ENCODE peak calls at places on chromosomes 5 and 9, in ten cellular contexts. One of them, this sample, is unnamed.

GRCh38 chr9:123796073-123796472 is 133.9 kb downstream of the DENND1A start:
- DNase-seq in heart right ventricle: no peak
- DNase-seq in upper lobe of right lung: no peak
- DNase-seq in IMR-90: no peak
- DNase-seq in SK-N-SH: no peak
- DNase-seq in spleen: no peak
- DNase-seq in dorsolateral prefrontal cortex: no peak
- DNase-seq in CD4-positive, alpha-beta T cell: no peak
- DNase-seq in body of pancreas: no peak
- DNase-seq in neural progenitor cell: no peak
- DNase-seq in this sample: no peak

GRCh38 chr9:5908918-5909317 is 18.2 kb downstream of the MLANA start:
- DNase-seq in heart right ventricle: no peak
- DNase-seq in upper lobe of right lung: no peak
- DNase-seq in IMR-90: no peak
- DNase-seq in SK-N-SH: no peak
- DNase-seq in spleen: no peak
- DNase-seq in dorsolateral prefrontal cortex: no peak
- DNase-seq in CD4-positive, alpha-beta T cell: no peak
- DNase-seq in body of pancreas: no peak
- DNase-seq in neural progenitor cell: no peak
- DNase-seq in this sample: no peak

GRCh38 chr5:177085985-177086917 is at the start of gene FGFR4:
- DNase-seq in heart right ventricle: peak
- DNase-seq in upper lobe of right lung: peak
- DNase-seq in IMR-90: peak
- DNase-seq in SK-N-SH: peak
- DNase-seq in spleen: peak
- DNase-seq in dorsolateral prefrontal cortex: no peak
- DNase-seq in CD4-positive, alpha-beta T cell: peak
- DNase-seq in body of pancreas: peak
- DNase-seq in neural progenitor cell: peak
- DNase-seq in this sample: peak

GRCh38 chr9:95057121-95057520 is 260.4 kb downstream of the FANCC start:
- DNase-seq in heart right ventricle: no peak
- DNase-seq in upper lobe of right lung: no peak
- DNase-seq in IMR-90: peak
- DNase-seq in SK-N-SH: peak
- DNase-seq in spleen: no peak
- DNase-seq in dorsolateral prefrontal cortex: no peak
- DNase-seq in CD4-positive, alpha-beta T cell: no peak
- DNase-seq in body of pancreas: no peak
- DNase-seq in neural progenitor cell: no peak
- DNase-seq in this sample: no peak

GRCh38 chr9:16179566-16179965 is 626.7 kb downstream of the CCDC171 start:
- DNase-seq in heart right ventricle: no peak
- DNase-seq in upper lobe of right lung: no peak
- DNase-seq in IMR-90: no peak
- DNase-seq in SK-N-SH: no peak
- DNase-seq in spleen: no peak
- DNase-seq in dorsolateral prefrontal cortex: no peak
- DNase-seq in CD4-positive, alpha-beta T cell: no peak
- DNase-seq in body of pancreas: no peak
- DNase-seq in neural progenitor cell: no peak
- DNase-seq in this sample: no peak

GRCh38 chr5:30505014-30505886 is 688.2 kb upstream of the CDH6 start:
- DNase-seq in heart right ventricle: no peak
- DNase-seq in upper lobe of right lung: no peak
- DNase-seq in IMR-90: peak
- DNase-seq in SK-N-SH: no peak
- DNase-seq in spleen: no peak
- DNase-seq in dorsolateral prefrontal cortex: no peak
- DNase-seq in CD4-positive, alpha-beta T cell: no peak
- DNase-seq in body of pancreas: no peak
- DNase-seq in neural progenitor cell: peak
- DNase-seq in this sample: peak

GRCh38 chr9:118652935-118653334 is 716.3 kb downstream of the BRINP1 start:
- DNase-seq in heart right ventricle: no peak
- DNase-seq in upper lobe of right lung: no peak
- DNase-seq in IMR-90: no peak
- DNase-seq in SK-N-SH: no peak
- DNase-seq in spleen: no peak
- DNase-seq in dorsolateral prefrontal cortex: no peak
- DNase-seq in CD4-positive, alpha-beta T cell: no peak
- DNase-seq in body of pancreas: no peak
- DNase-seq in neural progenitor cell: no peak
- DNase-seq in this sample: no peak

GRCh38 chr9:126703330-126704156 is 89.8 kb downstream of the LMX1B start:
- DNase-seq in heart right ventricle: no peak
- DNase-seq in upper lobe of right lung: peak
- DNase-seq in IMR-90: no peak
- DNase-seq in SK-N-SH: peak
- DNase-seq in spleen: peak
- DNase-seq in dorsolateral prefrontal cortex: peak
- DNase-seq in CD4-positive, alpha-beta T cell: peak
- DNase-seq in body of pancreas: no peak
- DNase-seq in neural progenitor cell: peak
- DNase-seq in this sample: no peak

GRCh38 chr9:101486693-101487442 is 46.8 kb upstream of the RNF20 start:
- DNase-seq in heart right ventricle: peak
- DNase-seq in upper lobe of right lung: peak
- DNase-seq in IMR-90: peak
- DNase-seq in SK-N-SH: peak
- DNase-seq in spleen: peak
- DNase-seq in dorsolateral prefrontal cortex: peak
- DNase-seq in CD4-positive, alpha-beta T cell: no peak
- DNase-seq in body of pancreas: peak
- DNase-seq in neural progenitor cell: peak
- DNase-seq in this sample: peak

GRCh38 chr9:117734523-117735314 is 30.5 kb downstream of the TLR4 start:
- DNase-seq in heart right ventricle: no peak
- DNase-seq in upper lobe of right lung: no peak
- DNase-seq in IMR-90: no peak
- DNase-seq in SK-N-SH: no peak
- DNase-seq in spleen: no peak
- DNase-seq in dorsolateral prefrontal cortex: no peak
- DNase-seq in CD4-positive, alpha-beta T cell: no peak
- DNase-seq in body of pancreas: no peak
- DNase-seq in neural progenitor cell: no peak
- DNase-seq in this sample: no peak

GRCh38 chr5:170184007-170184687 is 48.6 kb upstream of the C5orf58 start:
- DNase-seq in heart right ventricle: peak
- DNase-seq in upper lobe of right lung: peak
- DNase-seq in IMR-90: peak
- DNase-seq in SK-N-SH: peak
- DNase-seq in spleen: peak
- DNase-seq in dorsolateral prefrontal cortex: peak
- DNase-seq in CD4-positive, alpha-beta T cell: peak
- DNase-seq in body of pancreas: peak
- DNase-seq in neural progenitor cell: peak
- DNase-seq in this sample: peak

GRCh38 chr5:31614147-31615030 is 24.5 kb upstream of the PDZD2 start:
- DNase-seq in heart right ventricle: no peak
- DNase-seq in upper lobe of right lung: no peak
- DNase-seq in IMR-90: no peak
- DNase-seq in SK-N-SH: no peak
- DNase-seq in spleen: no peak
- DNase-seq in dorsolateral prefrontal cortex: no peak
- DNase-seq in CD4-positive, alpha-beta T cell: no peak
- DNase-seq in body of pancreas: no peak
- DNase-seq in neural progenitor cell: no peak
- DNase-seq in this sample: peak

GRCh38 chr9:109542922-109543321 is 44.8 kb upstream of the PTPN3 start:
- DNase-seq in heart right ventricle: no peak
- DNase-seq in upper lobe of right lung: no peak
- DNase-seq in IMR-90: no peak
- DNase-seq in SK-N-SH: no peak
- DNase-seq in spleen: no peak
- DNase-seq in dorsolateral prefrontal cortex: no peak
- DNase-seq in CD4-positive, alpha-beta T cell: no peak
- DNase-seq in body of pancreas: no peak
- DNase-seq in neural progenitor cell: no peak
- DNase-seq in this sample: no peak

GRCh38 chr5:127824126-127824525 is 120.9 kb downstream of the CCDC192 start:
- DNase-seq in heart right ventricle: no peak
- DNase-seq in upper lobe of right lung: no peak
- DNase-seq in IMR-90: no peak
- DNase-seq in SK-N-SH: no peak
- DNase-seq in spleen: no peak
- DNase-seq in dorsolateral prefrontal cortex: no peak
- DNase-seq in CD4-positive, alpha-beta T cell: no peak
- DNase-seq in body of pancreas: no peak
- DNase-seq in neural progenitor cell: no peak
- DNase-seq in this sample: no peak

GRCh38 chr5:108917596-108917995 is 169.9 kb downstream of the FER start:
- DNase-seq in heart right ventricle: no peak
- DNase-seq in upper lobe of right lung: no peak
- DNase-seq in IMR-90: peak
- DNase-seq in SK-N-SH: no peak
- DNase-seq in spleen: no peak
- DNase-seq in dorsolateral prefrontal cortex: no peak
- DNase-seq in CD4-positive, alpha-beta T cell: no peak
- DNase-seq in body of pancreas: no peak
- DNase-seq in neural progenitor cell: no peak
- DNase-seq in this sample: no peak

GRCh38 chr5:77311217-77311571 is 100.7 kb downstream of the PDE8B start:
- DNase-seq in heart right ventricle: no peak
- DNase-seq in upper lobe of right lung: no peak
- DNase-seq in IMR-90: peak
- DNase-seq in SK-N-SH: no peak
- DNase-seq in spleen: no peak
- DNase-seq in dorsolateral prefrontal cortex: no peak
- DNase-seq in CD4-positive, alpha-beta T cell: no peak
- DNase-seq in body of pancreas: no peak
- DNase-seq in neural progenitor cell: no peak
- DNase-seq in this sample: no peak
- TF ChIP-seq CTCF in heart right ventricle: no peak
- TF ChIP-seq CTCF in upper lobe of right lung: no peak
- TF ChIP-seq CTCF in IMR-90: no peak
- TF ChIP-seq CTCF in SK-N-SH: no peak
- TF ChIP-seq CTCF in spleen: no peak
- TF ChIP-seq CTCF in dorsolateral prefrontal cortex: no peak
- TF ChIP-seq CTCF in CD4-positive, alpha-beta T cell: no peak
- TF ChIP-seq CTCF in body of pancreas: no peak
- TF ChIP-seq CTCF in neural progenitor cell: no peak
- TF ChIP-seq CTCF in this sample: no peak

GRCh38 chr9:73742412-73742811 is 590.7 kb downstream of the ANXA1 start:
- DNase-seq in heart right ventricle: no peak
- DNase-seq in upper lobe of right lung: no peak
- DNase-seq in IMR-90: no peak
- DNase-seq in SK-N-SH: peak
- DNase-seq in spleen: no peak
- DNase-seq in dorsolateral prefrontal cortex: no peak
- DNase-seq in CD4-positive, alpha-beta T cell: no peak
- DNase-seq in body of pancreas: no peak
- DNase-seq in neural progenitor cell: no peak
- DNase-seq in this sample: no peak

GRCh38 chr9:73738741-73739530 is 587.3 kb downstream of the ANXA1 start:
- DNase-seq in heart right ventricle: no peak
- DNase-seq in upper lobe of right lung: no peak
- DNase-seq in IMR-90: no peak
- DNase-seq in SK-N-SH: no peak
- DNase-seq in spleen: no peak
- DNase-seq in dorsolateral prefrontal cortex: no peak
- DNase-seq in CD4-positive, alpha-beta T cell: no peak
- DNase-seq in body of pancreas: no peak
- DNase-seq in neural progenitor cell: no peak
- DNase-seq in this sample: no peak

GRCh38 chr9:73741316-73741715 is 589.7 kb downstream of the ANXA1 start:
- DNase-seq in heart right ventricle: no peak
- DNase-seq in upper lobe of right lung: no peak
- DNase-seq in IMR-90: no peak
- DNase-seq in SK-N-SH: peak
- DNase-seq in spleen: no peak
- DNase-seq in dorsolateral prefrontal cortex: no peak
- DNase-seq in CD4-positive, alpha-beta T cell: no peak
- DNase-seq in body of pancreas: no peak
- DNase-seq in neural progenitor cell: no peak
- DNase-seq in this sample: no peak

GRCh38 chr9:73745598-73745997 is 593.9 kb downstream of the ANXA1 start:
- DNase-seq in heart right ventricle: no peak
- DNase-seq in upper lobe of right lung: no peak
- DNase-seq in IMR-90: no peak
- DNase-seq in SK-N-SH: no peak
- DNase-seq in spleen: no peak
- DNase-seq in dorsolateral prefrontal cortex: no peak
- DNase-seq in CD4-positive, alpha-beta T cell: no peak
- DNase-seq in body of pancreas: no peak
- DNase-seq in neural progenitor cell: no peak
- DNase-seq in this sample: no peak

DNA sequence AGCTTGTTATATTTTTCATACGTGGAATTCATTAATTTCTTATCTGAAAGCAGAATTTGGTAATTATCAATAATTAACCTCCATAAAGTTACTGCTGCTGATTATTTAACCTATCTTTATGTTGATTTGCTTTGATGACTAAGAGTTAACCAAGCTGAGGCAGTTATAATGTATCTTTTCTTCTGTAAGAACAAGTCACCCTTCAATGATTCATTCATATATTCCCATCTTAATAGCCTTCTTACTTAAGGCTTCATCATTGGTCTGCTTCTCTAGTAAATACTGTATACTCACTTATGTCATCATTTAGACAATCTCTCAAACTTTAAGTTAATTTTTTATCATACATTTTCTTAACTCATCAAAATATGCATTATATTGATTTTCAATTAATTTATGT is 592.2 kb downstream of the ANXA1 start:
- DNase-seq in heart right ventricle: no peak
- DNase-seq in upper lobe of right lung: no peak
- DNase-seq in IMR-90: no peak
- DNase-seq in SK-N-SH: no peak
- DNase-seq in spleen: no peak
- DNase-seq in dorsolateral prefrontal cortex: no peak
- DNase-seq in CD4-positive, alpha-beta T cell: no peak
- DNase-seq in body of pancreas: no peak
- DNase-seq in neural progenitor cell: no peak
- DNase-seq in this sample: no peak
- H3K27ac ChIP-seq in heart right ventricle: no peak
- H3K27ac ChIP-seq in upper lobe of right lung: no peak
- H3K27ac ChIP-seq in IMR-90: no peak
- H3K27ac ChIP-seq in SK-N-SH: no peak
- H3K27ac ChIP-seq in spleen: no peak
- H3K27ac ChIP-seq in dorsolateral prefrontal cortex: no peak
- H3K27ac ChIP-seq in CD4-positive, alpha-beta T cell: no peak
- H3K27ac ChIP-seq in body of pancreas: no peak
- H3K27ac ChIP-seq in neural progenitor cell: no peak
- H3K27ac ChIP-seq in this sample: no peak

GRCh38 chr5:175861337-175862130 is 9.8 kb upstream of the CPLX2 start:
- DNase-seq in heart right ventricle: no peak
- DNase-seq in upper lobe of right lung: no peak
- DNase-seq in IMR-90: no peak
- DNase-seq in SK-N-SH: peak
- DNase-seq in spleen: peak
- DNase-seq in dorsolateral prefrontal cortex: no peak
- DNase-seq in CD4-positive, alpha-beta T cell: no peak
- DNase-seq in body of pancreas: no peak
- DNase-seq in neural progenitor cell: peak
- DNase-seq in this sample: no peak
- TF ChIP-seq CTCF in heart right ventricle: no peak
- TF ChIP-seq CTCF in upper lobe of right lung: no peak
- TF ChIP-seq CTCF in IMR-90: no peak
- TF ChIP-seq CTCF in SK-N-SH: no peak
- TF ChIP-seq CTCF in spleen: no peak
- TF ChIP-seq CTCF in dorsolateral prefrontal cortex: no peak
- TF ChIP-seq CTCF in CD4-positive, alpha-beta T cell: no peak
- TF ChIP-seq CTCF in body of pancreas: no peak
- TF ChIP-seq CTCF in neural progenitor cell: no peak
- TF ChIP-seq CTCF in this sample: no peak

GRCh38 chr5:133120156-133120750 is 68.4 kb downstream of the HSPA4 start:
- DNase-seq in heart right ventricle: no peak
- DNase-seq in upper lobe of right lung: no peak
- DNase-seq in IMR-90: no peak
- DNase-seq in SK-N-SH: no peak
- DNase-seq in spleen: no peak
- DNase-seq in dorsolateral prefrontal cortex: no peak
- DNase-seq in CD4-positive, alpha-beta T cell: no peak
- DNase-seq in body of pancreas: no peak
- DNase-seq in neural progenitor cell: no peak
- DNase-seq in this sample: no peak
- H3K27ac ChIP-seq in heart right ventricle: no peak
- H3K27ac ChIP-seq in upper lobe of right lung: no peak
- H3K27ac ChIP-seq in IMR-90: no peak
- H3K27ac ChIP-seq in SK-N-SH: no peak
- H3K27ac ChIP-seq in spleen: no peak
- H3K27ac ChIP-seq in dorsolateral prefrontal cortex: no peak
- H3K27ac ChIP-seq in CD4-positive, alpha-beta T cell: no peak
- H3K27ac ChIP-seq in body of pancreas: no peak
- H3K27ac ChIP-seq in neural progenitor cell: no peak
- H3K27ac ChIP-seq in this sample: no peak